ENCODE peak calls at places on chromosome 1, in four cellular contexts. One of them, this sample, is unnamed.

GRCh38 chr1:119987689-119988088 is 81.8 kb downstream of the NOTCH2 start:
- DNase-seq in K562: no peak
- DNase-seq in HepG2: no peak
- DNase-seq in IMR-90: no peak
- DNase-seq in this sample: no peak

GRCh38 chr1:41673806-41674205 is 189.3 kb upstream of the EDN2 start:
- DNase-seq in HepG2: no peak
- DNase-seq in K562: no peak
- DNase-seq in IMR-90: peak
- DNase-seq in this sample: no peak

GRCh38 chr1:18965206-18966173 is 9.0 kb upstream of the IFFO2 start:
- DNase-seq in K562: no peak
- DNase-seq in IMR-90: peak
- DNase-seq in HepG2: no peak
- DNase-seq in this sample: peak

GRCh38 chr1:17913326-17914115 is 158.4 kb downstream of the ACTL8 start:
- DNase-seq in HepG2: no peak
- DNase-seq in K562: no peak
- DNase-seq in IMR-90: no peak
- DNase-seq in this sample: no peak

GRCh38 chr1:12052997-12053686 is 10.0 kb upstream of the TNFRSF8 start:
- DNase-seq in IMR-90: no peak
- DNase-seq in K562: no peak
- DNase-seq in HepG2: no peak
- DNase-seq in this sample: no peak

GRCh38 chr1:154479764-154480421 is 22.1 kb upstream of the TDRD10 start:
- DNase-seq in HepG2: peak
- DNase-seq in K562: peak
- DNase-seq in IMR-90: peak
- DNase-seq in this sample: peak

GRCh38 chr1:21668232-21669032 is 725 bp downstream of the RAP1GAP start:
- DNase-seq in HepG2: no peak
- DNase-seq in IMR-90: no peak
- DNase-seq in K562: peak
- DNase-seq in this sample: no peak

GRCh38 chr1:97759078-97759477 is 161.8 kb downstream of the DPYD start:
- DNase-seq in IMR-90: peak
- DNase-seq in K562: no peak
- DNase-seq in HepG2: no peak
- DNase-seq in this sample: no peak

GRCh38 chr1:17119076-17119743 is at the start of gene PADI2:
- DNase-seq in K562: peak
- DNase-seq in IMR-90: peak
- DNase-seq in HepG2: no peak
- DNase-seq in this sample: peak

GRCh38 chr1:154418062-154418897 is 13.1 kb downstream of the IL6R start:
- DNase-seq in K562: no peak
- DNase-seq in HepG2: peak
- DNase-seq in IMR-90: no peak
- DNase-seq in this sample: peak

GRCh38 chr1:209249785-209250441 is 333.6 kb upstream of the CAMK1G start:
- DNase-seq in K562: no peak
- DNase-seq in IMR-90: no peak
- DNase-seq in HepG2: no peak
- DNase-seq in this sample: no peak

GRCh38 chr1:20216574-20216973 is 30.3 kb upstream of the PLA2G2C start:
- DNase-seq in IMR-90: peak
- DNase-seq in K562: peak
- DNase-seq in HepG2: peak
- DNase-seq in this sample: peak

GRCh38 chr1:77047978-77048614 is 171.1 kb downstream of the PIGK start:
- DNase-seq in K562: no peak
- DNase-seq in IMR-90: no peak
- DNase-seq in HepG2: no peak
- DNase-seq in this sample: no peak

GRCh38 chr1:15258828-15259588 is 12.0 kb downstream of the FHAD1 start:
- DNase-seq in IMR-90: no peak
- DNase-seq in HepG2: no peak
- DNase-seq in K562: no peak
- DNase-seq in this sample: no peak

GRCh38 chr1:184093071-184093470 is 41.5 kb downstream of the TSEN15 start:
- DNase-seq in IMR-90: no peak
- DNase-seq in K562: no peak
- DNase-seq in HepG2: no peak
- DNase-seq in this sample: no peak

GRCh38 chr1:186272486-186272885 is 102.6 kb downstream of the TPR start:
- DNase-seq in K562: no peak
- DNase-seq in IMR-90: no peak
- DNase-seq in HepG2: no peak
- DNase-seq in this sample: no peak

GRCh38 chr1:113147826-113148225 is 74.8 kb downstream of the LRIG2 start:
- DNase-seq in IMR-90: no peak
- DNase-seq in K562: no peak
- DNase-seq in HepG2: no peak
- DNase-seq in this sample: no peak

GRCh38 chr1:44318097-44319088 is 36.7 kb downstream of the ERI3 start:
- DNase-seq in HepG2: peak
- DNase-seq in K562: peak
- DNase-seq in IMR-90: peak
- DNase-seq in this sample: peak

DNA sequence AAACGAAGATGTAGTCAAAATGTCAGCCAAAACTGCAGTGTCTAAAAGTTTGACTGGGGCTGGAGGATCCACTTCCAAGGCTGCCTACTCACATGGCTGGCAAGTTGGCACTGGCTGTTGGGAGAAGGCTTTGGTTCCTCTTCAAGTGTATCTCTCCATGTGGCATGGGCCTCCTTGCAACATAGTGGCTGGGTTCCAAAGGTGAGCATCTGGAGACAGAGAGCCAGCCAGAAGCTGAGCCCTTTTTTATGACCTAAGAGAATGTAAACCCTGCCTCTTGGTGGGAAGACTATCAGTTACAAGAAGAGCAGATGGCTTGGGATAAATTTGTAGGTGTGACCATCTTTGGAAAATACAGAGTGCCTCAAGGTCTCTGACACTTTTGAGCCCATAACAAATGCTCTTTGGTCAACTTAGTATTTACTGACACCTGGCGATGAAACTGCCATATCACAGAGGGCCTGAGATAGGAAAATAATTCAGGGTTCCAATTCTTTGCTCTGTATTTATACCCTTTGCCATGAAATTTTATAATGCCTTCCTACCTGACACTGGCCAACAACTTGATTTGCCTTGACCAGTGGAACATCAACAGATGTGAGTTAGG is 31.4 kb upstream of the PRELP start:
- DNase-seq in IMR-90: no peak
- DNase-seq in HepG2: no peak
- DNase-seq in K562: no peak
- DNase-seq in this sample: no peak
- TF ChIP-seq MAZ in IMR-90: no peak
- TF ChIP-seq MAZ in HepG2: no peak
- TF ChIP-seq MAZ in K562: no peak
- TF ChIP-seq MAZ in this sample: no peak

GRCh38 chr1:206839857-206840256 is 25.6 kb upstream of the IL20 start:
- DNase-seq in IMR-90: peak
- DNase-seq in HepG2: no peak
- DNase-seq in K562: no peak
- DNase-seq in this sample: no peak

GRCh38 chr1:206836111-206836510 is 29.3 kb upstream of the IL20 start:
- DNase-seq in K562: no peak
- DNase-seq in IMR-90: no peak
- DNase-seq in HepG2: no peak
- DNase-seq in this sample: no peak

GRCh38 chr1:206842851-206843250 is 22.6 kb upstream of the IL20 start:
- DNase-seq in K562: no peak
- DNase-seq in HepG2: no peak
- DNase-seq in IMR-90: no peak
- DNase-seq in this sample: no peak

GRCh38 chr1:206841609-206842323 is 23.7 kb upstream of the IL20 start:
- DNase-seq in HepG2: no peak
- DNase-seq in IMR-90: no peak
- DNase-seq in K562: no peak
- DNase-seq in this sample: no peak

GRCh38 chr1:206839006-206839560 is 26.3 kb upstream of the IL20 start:
- DNase-seq in K562: no peak
- DNase-seq in IMR-90: no peak
- DNase-seq in HepG2: no peak
- DNase-seq in this sample: no peak
- TF ChIP-seq MAZ in K562: no peak
- TF ChIP-seq MAZ in IMR-90: no peak
- TF ChIP-seq MAZ in HepG2: no peak
- TF ChIP-seq MAZ in this sample: no peak

DNA sequence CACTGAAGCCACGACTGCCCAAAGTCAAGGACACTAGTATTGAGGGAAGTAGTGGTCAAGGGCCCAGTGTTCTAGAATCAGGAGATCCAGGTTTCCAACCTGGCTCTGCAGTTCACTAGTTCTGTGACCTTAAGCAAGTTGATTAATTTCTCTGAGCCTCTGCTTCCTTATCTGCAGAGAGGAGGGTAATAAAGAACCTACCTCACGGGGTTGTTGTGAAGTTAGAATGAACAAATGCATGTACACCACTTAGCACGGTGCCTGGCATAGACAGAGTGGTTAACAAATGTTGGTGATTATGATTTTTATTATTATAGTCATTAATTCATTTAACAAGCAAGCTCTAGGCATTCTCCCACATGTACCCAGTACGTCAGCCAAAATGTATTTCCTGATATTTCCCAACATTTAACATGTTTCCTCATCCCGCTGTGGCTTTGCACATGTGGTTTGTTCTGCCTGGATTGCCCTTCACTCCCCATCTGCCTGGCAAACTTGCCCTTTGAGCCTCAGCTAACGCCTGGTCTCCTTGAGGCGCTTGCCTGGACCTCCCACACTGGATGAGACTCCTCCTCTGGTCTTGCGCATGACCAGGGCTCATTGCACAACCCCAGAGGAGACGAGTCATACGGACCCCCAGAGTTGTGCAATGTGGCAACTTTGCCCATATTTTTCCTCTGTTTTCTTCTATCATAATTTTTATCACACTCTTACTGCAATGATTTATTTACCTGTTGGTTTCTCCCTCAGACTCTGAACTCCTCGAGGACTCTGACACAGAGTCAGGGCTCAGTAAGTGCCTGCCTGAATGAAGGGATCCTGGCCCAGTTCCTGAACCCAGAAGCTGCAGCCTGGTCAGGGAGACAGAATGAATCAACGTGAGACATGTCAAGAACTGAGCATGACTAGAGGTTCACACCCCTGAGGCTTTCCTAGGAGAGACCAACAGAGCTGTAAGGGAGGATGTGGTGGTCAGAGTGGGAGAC is 20.7 kb upstream of the MFSD2A start:
- DNase-seq in IMR-90: peak
- DNase-seq in K562: no peak
- DNase-seq in HepG2: peak
- DNase-seq in this sample: peak
- TF ChIP-seq MAZ in IMR-90: peak
- TF ChIP-seq MAZ in K562: no peak
- TF ChIP-seq MAZ in HepG2: no peak
- TF ChIP-seq MAZ in this sample: no peak

GRCh38 chr1:245272676-245273075 is 117.9 kb downstream of the KIF26B start:
- DNase-seq in HepG2: no peak
- DNase-seq in IMR-90: no peak
- DNase-seq in K562: no peak
- DNase-seq in this sample: no peak

GRCh38 chr1:245278846-245279245 is 124.1 kb downstream of the KIF26B start:
- DNase-seq in K562: no peak
- DNase-seq in IMR-90: no peak
- DNase-seq in HepG2: no peak
- DNase-seq in this sample: no peak

GRCh38 chr1:245276426-245276825 is 121.6 kb downstream of the KIF26B start:
- DNase-seq in HepG2: no peak
- DNase-seq in IMR-90: no peak
- DNase-seq in K562: no peak
- DNase-seq in this sample: no peak

GRCh38 chr1:245279346-245279745 is 124.6 kb downstream of the KIF26B start:
- DNase-seq in IMR-90: no peak
- DNase-seq in K562: no peak
- DNase-seq in HepG2: no peak
- DNase-seq in this sample: no peak

GRCh38 chr1:245277276-245277675 is 122.5 kb downstream of the KIF26B start:
- DNase-seq in IMR-90: no peak
- DNase-seq in K562: no peak
- DNase-seq in HepG2: peak
- DNase-seq in this sample: no peak
- TF ChIP-seq MAZ in IMR-90: no peak
- TF ChIP-seq MAZ in K562: no peak
- TF ChIP-seq MAZ in HepG2: no peak
- TF ChIP-seq MAZ in this sample: no peak

GRCh38 chr1:13549021-13549420 is 34.6 kb upstream of the PDPN start:
- DNase-seq in K562: no peak
- DNase-seq in IMR-90: no peak
- DNase-seq in HepG2: no peak
- DNase-seq in this sample: no peak
- TF ChIP-seq MAZ in K562: no peak
- TF ChIP-seq MAZ in IMR-90: no peak
- TF ChIP-seq MAZ in HepG2: no peak
- TF ChIP-seq MAZ in this sample: no peak

This sample was measured in A549.